ENCODE peak calls at places on chromosomes 12 and 14, in six cellular contexts. Y is pancreas, S is PC-3, J is neural progenitor cell, O is A549, R is stomach. L is an unnamed sample.
A peak's percentile ranks its signal among the peaks of the same experiment; 100 is the strongest.

GRCh38 chr14:32129124-32129523 is 52.0 kb downstream of the ARHGAP5 start:
- DNase-seq in Y (no peak), S (peak; percentile 81), J (no peak), O (peak; percentile 64), R (no peak), L (no peak)

GRCh38 chr12:101696477-101697196 is 803 bp upstream of the CHPT1 start:
- DNase-seq in Y (peak; percentile 29), S (peak; percentile 24), J (no peak), O (no peak), R (peak; percentile 32), L (no peak)

GRCh38 chr14:66017960-66018359 is 468.2 kb upstream of the CCDC196 start:
- DNase-seq in Y (no peak), S (no peak), J (no peak), O (no peak), R (no peak), L (no peak)

GRCh38 chr12:75564398-75564797 is 53.0 kb upstream of the KRR1 start:
- DNase-seq in Y (no peak), S (no peak), J (no peak), O (no peak), R (no peak), L (no peak)

GRCh38 chr12:93467351-93468007 is at the start of gene MRPL42:
- DNase-seq in Y (peak; percentile 85), S (peak; percentile 94), J (peak; percentile 94), O (peak; percentile 94), R (peak; percentile 93), L (peak; percentile 92)

GRCh38 chr12:95848575-95849388 is 10.0 kb upstream of the SNRPF start:
- DNase-seq in Y (peak; percentile 25), S (peak; percentile 67), J (peak; percentile 49), O (peak; percentile 78), R (peak; percentile 55), L (no peak)

GRCh38 chr12:55891310-55891709 is 36.4 kb downstream of the PYM1 start:
- DNase-seq in Y (no peak), S (no peak), J (no peak), O (no peak), R (no peak), L (no peak)

GRCh38 chr12:109296431-109296830 is 12.7 kb downstream of the FOXN4 start:
- DNase-seq in Y (no peak), S (no peak), J (no peak), O (no peak), R (no peak), L (no peak)

GRCh38 chr12:124856132-124856841 is 7.4 kb downstream of the SCARB1 start:
- DNase-seq in Y (no peak), S (no peak), J (no peak), O (no peak), R (no peak), L (no peak)

GRCh38 chr12:117854339-117855012 is 114.3 kb downstream of the KSR2 start:
- DNase-seq in Y (no peak), S (peak; percentile 88), J (peak; percentile 81), O (peak; percentile 84), R (peak; percentile 62), L (peak; percentile 90)

GRCh38 chr12:3342051-3342450 is 149.0 kb upstream of the PRMT8 start:
- DNase-seq in Y (no peak), S (peak; percentile 23), J (peak; percentile 88), O (peak; percentile 22), R (peak; percentile 29), L (no peak)

GRCh38 chr12:52582971-52583456 is 9.4 kb upstream of the KRT74 start:
- DNase-seq in Y (peak; percentile 28), S (peak; percentile 78), J (peak; percentile 83), O (peak; percentile 74), R (peak; percentile 58), L (peak; percentile 41)

GRCh38 chr14:30620178-30620577 is 1.9 kb upstream of the SCFD1 start:
- DNase-seq in Y (no peak), S (peak; percentile 70), J (no peak), O (peak; percentile 7), R (no peak), L (no peak)

GRCh38 chr12:10215451-10215850 is 2.8 kb downstream of the GABARAPL1 start:
- DNase-seq in Y (no peak), S (no peak), J (no peak), O (no peak), R (no peak), L (no peak)

GRCh38 chr14:50768693-50769092 is 62.3 kb downstream of the NIN start:
- DNase-seq in Y (no peak), S (no peak), J (no peak), O (no peak), R (no peak), L (no peak)

GRCh38 chr12:113007166-113007565 is 28.8 kb downstream of the OAS2 start:
- DNase-seq in Y (no peak), S (peak; percentile 52), J (no peak), O (peak; percentile 24), R (no peak), L (no peak)

GRCh38 chr14:22976620-22977433 is 5.5 kb downstream of the AJUBA start:
- DNase-seq in Y (no peak), S (peak; percentile 82), J (no peak), O (peak; percentile 83), R (peak; percentile 48), L (no peak)

GRCh38 chr14:63308723-63309317 is 9.9 kb downstream of the GPHB5 start:
- DNase-seq in Y (no peak), S (peak; percentile 55), J (peak; percentile 63), O (peak; percentile 35), R (no peak), L (peak; percentile 43)

GRCh38 chr14:99745307-99745951 is 47.8 kb upstream of the EML1 start:
- DNase-seq in Y (no peak), S (no peak), J (no peak), O (no peak), R (no peak), L (no peak)

GRCh38 chr12:77577756-77578155 is 252.9 kb upstream of the NAV3 start:
- DNase-seq in Y (no peak), S (no peak), J (no peak), O (no peak), R (no peak), L (no peak)

GRCh38 chr14:101948666-101949205 is 15.6 kb upstream of the DYNC1H1 start:
- DNase-seq in Y (no peak), S (no peak), J (peak; percentile 40), O (no peak), R (no peak), L (no peak)

GRCh38 chr12:25585662-25586061 is 32.6 kb upstream of the LMNTD1 start:
- DNase-seq in Y (no peak), S (no peak), J (no peak), O (no peak), R (no peak), L (no peak)

GRCh38 chr12:94207467-94208432 is 59.4 kb downstream of the PLXNC1 start:
- DNase-seq in Y (no peak), S (peak; percentile 20), J (no peak), O (no peak), R (no peak), L (no peak)

DNA sequence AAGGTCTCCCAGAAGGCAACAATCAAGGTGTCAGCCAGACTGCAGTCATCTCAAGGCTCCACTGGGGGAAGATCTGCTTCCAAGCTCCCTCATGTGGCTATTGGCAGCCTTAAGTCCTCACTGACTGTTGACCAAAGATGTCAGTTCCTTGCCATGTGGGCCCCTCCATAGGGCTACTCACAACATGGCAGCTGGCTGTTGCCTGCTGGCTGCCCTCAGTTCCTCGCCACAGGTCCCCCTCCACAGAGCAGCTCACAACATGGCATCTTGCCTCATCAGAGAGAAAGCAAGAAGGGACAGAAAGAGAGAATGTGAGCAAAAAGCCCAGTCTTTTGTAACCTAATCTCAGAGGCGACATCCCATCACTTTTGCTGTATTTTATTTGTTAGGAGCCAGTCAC is 34.4 kb upstream of the EGLN3 start:
- DNase-seq in Y (no peak), S (no peak), J (no peak), O (peak; percentile 38), R (no peak), L (no peak)
- H3K27ac ChIP-seq in Y (no peak overlapping the region), S (no peak overlapping the region), J (no peak overlapping the region), O (no peak overlapping the region), R (no peak overlapping the region), L (no peak overlapping the region)

GRCh38 chr12:104046306-104046705 is 3.7 kb downstream of the GLT8D2 start:
- DNase-seq in Y (no peak), S (no peak), J (no peak), O (no peak), R (no peak), L (no peak)

GRCh38 chr12:104054681-104055346 is 4.8 kb upstream of the GLT8D2 start:
- DNase-seq in Y (no peak), S (no peak), J (peak; percentile 26), O (no peak), R (no peak), L (no peak)

GRCh38 chr12:104049278-104050257 is at the start of gene GLT8D2:
- DNase-seq in Y (no peak), S (peak; percentile 61), J (peak; percentile 74), O (no peak), R (peak; percentile 40), L (no peak)

GRCh38 chr12:104048162-104048561 is 1.8 kb downstream of the GLT8D2 start:
- DNase-seq in Y (no peak), S (no peak), J (no peak), O (no peak), R (no peak), L (no peak)

GRCh38 chr12:104050436-104050835 is 449 bp upstream of the GLT8D2 start:
- DNase-seq in Y (no peak), S (no peak), J (no peak), O (no peak), R (no peak), L (no peak)
- H3K4me3 ChIP-seq in Y (no peak overlapping the region), S (peak overlapping the region; percentile 76), J (peak overlapping the region; percentile 55), O (peak overlapping the region; percentile 33), R (peak overlapping the region; percentile 48), L (no peak overlapping the region)

DNA sequence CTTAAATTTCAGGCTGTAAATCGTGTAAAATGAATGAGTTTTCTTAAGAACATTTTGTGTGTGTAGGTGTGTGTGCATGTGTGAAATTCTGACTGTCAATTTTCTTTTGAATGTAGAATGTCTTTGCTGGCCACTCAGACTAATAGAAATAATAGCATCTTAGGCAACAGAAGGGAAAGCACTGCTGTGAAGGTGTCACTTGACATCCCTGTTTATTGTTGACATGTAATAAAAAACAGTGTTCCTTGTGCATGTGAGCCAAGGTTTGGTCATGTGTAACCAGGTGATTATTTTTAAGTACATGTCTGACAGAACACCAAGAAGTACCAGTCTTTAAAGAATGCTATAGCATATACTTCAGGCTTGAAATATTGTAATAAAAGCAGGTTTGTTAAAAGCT is 457.4 kb upstream of the RGS6 start:
- DNase-seq in Y (no peak), S (no peak), J (no peak), O (no peak), R (no peak), L (no peak)
- H3K4me1 ChIP-seq in Y (no peaks in the 10 kb centered on the region), S (no peaks in the 10 kb centered on the region), J (peaks cover 21% of the 10 kb centered on the region), O (no peaks in the 10 kb centered on the region), R (no peaks in the 10 kb centered on the region), L (no peaks in the 10 kb centered on the region)

GRCh38 chr14:55026793-55027560 is at the start of the genes SOCS4 and WDHD1:
- DNase-seq in Y (peak; percentile 95), S (peak; percentile 99), J (peak; percentile 95), O (peak; percentile 96), R (peak; percentile 96), L (peak; percentile 85)

GRCh38 chr14:55028066-55028465 is 1.0 kb downstream of the SOCS4 start:
- DNase-seq in Y (no peak), S (peak; percentile 29), J (no peak), O (no peak), R (no peak), L (no peak)

GRCh38 chr14:55028476-55028875 is 1.4 kb downstream of the SOCS4 start:
- DNase-seq in Y (no peak), S (no peak), J (no peak), O (no peak), R (no peak), L (no peak)

GRCh38 chr14:55025948-55026347 is 951 bp downstream of the WDHD1 start:
- DNase-seq in Y (no peak), S (no peak), J (no peak), O (no peak), R (no peak), L (no peak)

GRCh38 chr14:55026441-55026792 is 482 bp downstream of the WDHD1 start:
- DNase-seq in Y (no peak), S (peak; percentile 43), J (no peak), O (no peak), R (no peak), L (no peak)
- H3K27ac ChIP-seq in Y (peak overlapping the region; percentile 75), S (peak overlapping the region; percentile 55), J (no peak overlapping the region), O (peak overlapping the region; percentile 96), R (peak overlapping the region; percentile 90), L (no peak overlapping the region)

L was measured in iPS DF 6.9.